ENCODE peak calls at places on chromosome 4, in ten cellular contexts. One of them, this sample, is unnamed.

GRCh38 chr4:154707877-154708276 is 35.9 kb upstream of the LRAT start:
- DNase-seq in H54: no peak
- DNase-seq in MCF 10A: peak; percentile 13
- DNase-seq in hippocampal formation: no peak
- DNase-seq in left lobe of liver: no peak
- DNase-seq in EL: no peak
- DNase-seq in globus pallidus: peak; percentile 68
- DNase-seq in heart right ventricle: no peak
- DNase-seq in activated naive CD4-positive, alpha-beta T cell treated with anti-CD3 and anti-CD28 coated beads for 36 hours: no peak
- DNase-seq in glutamatergic neuron: no peak
- DNase-seq in this sample: peak; percentile 85

GRCh38 chr4:41598580-41598979 is 60.6 kb downstream of the LIMCH1 start:
- DNase-seq in hippocampal formation: no peak
- DNase-seq in heart right ventricle: no peak
- DNase-seq in H54: no peak
- DNase-seq in glutamatergic neuron: no peak
- DNase-seq in left lobe of liver: no peak
- DNase-seq in globus pallidus: no peak
- DNase-seq in activated naive CD4-positive, alpha-beta T cell treated with anti-CD3 and anti-CD28 coated beads for 36 hours: no peak
- DNase-seq in MCF 10A: peak; percentile 38
- DNase-seq in EL: no peak
- DNase-seq in this sample: no peak

GRCh38 chr4:185213829-185214228 is 4.4 kb downstream of the SNX25 start:
- DNase-seq in H54: no peak
- DNase-seq in globus pallidus: no peak
- DNase-seq in EL: no peak
- DNase-seq in hippocampal formation: no peak
- DNase-seq in MCF 10A: no peak
- DNase-seq in activated naive CD4-positive, alpha-beta T cell treated with anti-CD3 and anti-CD28 coated beads for 36 hours: no peak
- DNase-seq in glutamatergic neuron: no peak
- DNase-seq in left lobe of liver: no peak
- DNase-seq in heart right ventricle: no peak
- DNase-seq in this sample: no peak

GRCh38 chr4:65450899-65451298 is 219.4 kb downstream of the EPHA5 start:
- DNase-seq in left lobe of liver: no peak
- DNase-seq in globus pallidus: no peak
- DNase-seq in glutamatergic neuron: no peak
- DNase-seq in EL: no peak
- DNase-seq in activated naive CD4-positive, alpha-beta T cell treated with anti-CD3 and anti-CD28 coated beads for 36 hours: no peak
- DNase-seq in heart right ventricle: no peak
- DNase-seq in MCF 10A: no peak
- DNase-seq in H54: no peak
- DNase-seq in hippocampal formation: no peak
- DNase-seq in this sample: no peak

GRCh38 chr4:139188648-139189416 is 11.8 kb upstream of the ELF2 start:
- DNase-seq in glutamatergic neuron: no peak
- DNase-seq in EL: no peak
- DNase-seq in hippocampal formation: no peak
- DNase-seq in globus pallidus: peak; percentile 56
- DNase-seq in MCF 10A: no peak
- DNase-seq in left lobe of liver: no peak
- DNase-seq in activated naive CD4-positive, alpha-beta T cell treated with anti-CD3 and anti-CD28 coated beads for 36 hours: no peak
- DNase-seq in heart right ventricle: no peak
- DNase-seq in H54: no peak
- DNase-seq in this sample: no peak

GRCh38 chr4:108168213-108168671 is 490 bp downstream of the LEF1 start:
- DNase-seq in MCF 10A: no peak
- DNase-seq in glutamatergic neuron: no peak
- DNase-seq in hippocampal formation: no peak
- DNase-seq in left lobe of liver: no peak
- DNase-seq in H54: no peak
- DNase-seq in heart right ventricle: no peak
- DNase-seq in globus pallidus: no peak
- DNase-seq in EL: no peak
- DNase-seq in activated naive CD4-positive, alpha-beta T cell treated with anti-CD3 and anti-CD28 coated beads for 36 hours: no peak
- DNase-seq in this sample: peak; percentile 11

GRCh38 chr4:29805871-29806480 is 914.2 kb upstream of the PCDH7 start:
- DNase-seq in H54: no peak
- DNase-seq in activated naive CD4-positive, alpha-beta T cell treated with anti-CD3 and anti-CD28 coated beads for 36 hours: no peak
- DNase-seq in left lobe of liver: no peak
- DNase-seq in MCF 10A: no peak
- DNase-seq in glutamatergic neuron: no peak
- DNase-seq in globus pallidus: no peak
- DNase-seq in EL: no peak
- DNase-seq in heart right ventricle: no peak
- DNase-seq in hippocampal formation: no peak
- DNase-seq in this sample: no peak

GRCh38 chr4:159171287-159171686 is 68.4 kb downstream of the RAPGEF2 start:
- DNase-seq in glutamatergic neuron: no peak
- DNase-seq in MCF 10A: peak; percentile 45
- DNase-seq in heart right ventricle: no peak
- DNase-seq in H54: no peak
- DNase-seq in activated naive CD4-positive, alpha-beta T cell treated with anti-CD3 and anti-CD28 coated beads for 36 hours: peak; percentile 45
- DNase-seq in left lobe of liver: no peak
- DNase-seq in EL: no peak
- DNase-seq in globus pallidus: no peak
- DNase-seq in hippocampal formation: no peak
- DNase-seq in this sample: peak; percentile 72

GRCh38 chr4:120132935-120133334 is 66.3 kb upstream of the MAD2L1 start:
- DNase-seq in heart right ventricle: no peak
- DNase-seq in MCF 10A: peak; percentile 3
- DNase-seq in H54: no peak
- DNase-seq in globus pallidus: no peak
- DNase-seq in hippocampal formation: no peak
- DNase-seq in activated naive CD4-positive, alpha-beta T cell treated with anti-CD3 and anti-CD28 coated beads for 36 hours: no peak
- DNase-seq in left lobe of liver: no peak
- DNase-seq in glutamatergic neuron: no peak
- DNase-seq in EL: no peak
- DNase-seq in this sample: peak; percentile 41

GRCh38 chr4:24235609-24236008 is 345.8 kb upstream of the PPARGC1A start:
- DNase-seq in globus pallidus: no peak
- DNase-seq in MCF 10A: no peak
- DNase-seq in activated naive CD4-positive, alpha-beta T cell treated with anti-CD3 and anti-CD28 coated beads for 36 hours: no peak
- DNase-seq in heart right ventricle: no peak
- DNase-seq in glutamatergic neuron: no peak
- DNase-seq in hippocampal formation: no peak
- DNase-seq in EL: no peak
- DNase-seq in H54: no peak
- DNase-seq in left lobe of liver: no peak
- DNase-seq in this sample: peak; percentile 22

GRCh38 chr4:28518781-28519180 is 1658.1 kb downstream of the STIM2 start:
- DNase-seq in H54: no peak
- DNase-seq in glutamatergic neuron: no peak
- DNase-seq in MCF 10A: peak; percentile 1
- DNase-seq in EL: peak; percentile 64
- DNase-seq in globus pallidus: no peak
- DNase-seq in hippocampal formation: no peak
- DNase-seq in left lobe of liver: no peak
- DNase-seq in heart right ventricle: no peak
- DNase-seq in activated naive CD4-positive, alpha-beta T cell treated with anti-CD3 and anti-CD28 coated beads for 36 hours: no peak
- DNase-seq in this sample: peak; percentile 50

GRCh38 chr4:7980036-7980435 is 40.4 kb upstream of the AFAP1 start:
- DNase-seq in left lobe of liver: no peak
- DNase-seq in heart right ventricle: no peak
- DNase-seq in glutamatergic neuron: no peak
- DNase-seq in hippocampal formation: no peak
- DNase-seq in MCF 10A: no peak
- DNase-seq in globus pallidus: no peak
- DNase-seq in H54: no peak
- DNase-seq in activated naive CD4-positive, alpha-beta T cell treated with anti-CD3 and anti-CD28 coated beads for 36 hours: no peak
- DNase-seq in EL: peak; percentile 57
- DNase-seq in this sample: no peak

GRCh38 chr4:24032371-24032989 is 142.6 kb upstream of the PPARGC1A start:
- DNase-seq in glutamatergic neuron: peak; percentile 34
- DNase-seq in H54: peak; percentile 4
- DNase-seq in hippocampal formation: no peak
- DNase-seq in left lobe of liver: no peak
- DNase-seq in MCF 10A: peak; percentile 31
- DNase-seq in EL: peak; percentile 11
- DNase-seq in heart right ventricle: peak; percentile 11
- DNase-seq in globus pallidus: no peak
- DNase-seq in activated naive CD4-positive, alpha-beta T cell treated with anti-CD3 and anti-CD28 coated beads for 36 hours: no peak
- DNase-seq in this sample: peak; percentile 22

GRCh38 chr4:76658231-76659102 is 223.4 kb downstream of the SHROOM3 start:
- DNase-seq in left lobe of liver: no peak
- DNase-seq in H54: no peak
- DNase-seq in EL: peak; percentile 89
- DNase-seq in heart right ventricle: no peak
- DNase-seq in globus pallidus: no peak
- DNase-seq in activated naive CD4-positive, alpha-beta T cell treated with anti-CD3 and anti-CD28 coated beads for 36 hours: no peak
- DNase-seq in glutamatergic neuron: no peak
- DNase-seq in MCF 10A: peak; percentile 47
- DNase-seq in hippocampal formation: no peak
- DNase-seq in this sample: peak; percentile 71

GRCh38 chr4:91826186-91826585 is 477.6 kb upstream of the GRID2 start:
- DNase-seq in activated naive CD4-positive, alpha-beta T cell treated with anti-CD3 and anti-CD28 coated beads for 36 hours: no peak
- DNase-seq in left lobe of liver: no peak
- DNase-seq in EL: no peak
- DNase-seq in glutamatergic neuron: no peak
- DNase-seq in hippocampal formation: no peak
- DNase-seq in heart right ventricle: no peak
- DNase-seq in globus pallidus: no peak
- DNase-seq in MCF 10A: peak; percentile 66
- DNase-seq in H54: peak; percentile 1
- DNase-seq in this sample: peak; percentile 84

GRCh38 chr4:143302526-143302925 is 34.1 kb upstream of the GAB1 start:
- DNase-seq in MCF 10A: no peak
- DNase-seq in glutamatergic neuron: no peak
- DNase-seq in globus pallidus: no peak
- DNase-seq in EL: no peak
- DNase-seq in activated naive CD4-positive, alpha-beta T cell treated with anti-CD3 and anti-CD28 coated beads for 36 hours: no peak
- DNase-seq in left lobe of liver: no peak
- DNase-seq in heart right ventricle: no peak
- DNase-seq in hippocampal formation: no peak
- DNase-seq in H54: no peak
- DNase-seq in this sample: no peak

GRCh38 chr4:17760602-17761001 is 20.8 kb downstream of the FAM184B start:
- DNase-seq in globus pallidus: no peak
- DNase-seq in left lobe of liver: no peak
- DNase-seq in EL: no peak
- DNase-seq in heart right ventricle: no peak
- DNase-seq in glutamatergic neuron: no peak
- DNase-seq in MCF 10A: no peak
- DNase-seq in hippocampal formation: no peak
- DNase-seq in H54: no peak
- DNase-seq in activated naive CD4-positive, alpha-beta T cell treated with anti-CD3 and anti-CD28 coated beads for 36 hours: no peak
- DNase-seq in this sample: no peak

GRCh38 chr4:148030486-148030885 is 298.6 kb downstream of the ARHGAP10 start:
- DNase-seq in glutamatergic neuron: no peak
- DNase-seq in hippocampal formation: no peak
- DNase-seq in MCF 10A: peak; percentile 27
- DNase-seq in H54: no peak
- DNase-seq in EL: peak; percentile 27
- DNase-seq in globus pallidus: no peak
- DNase-seq in activated naive CD4-positive, alpha-beta T cell treated with anti-CD3 and anti-CD28 coated beads for 36 hours: no peak
- DNase-seq in left lobe of liver: no peak
- DNase-seq in heart right ventricle: no peak
- DNase-seq in this sample: peak; percentile 25

GRCh38 chr4:72366601-72367000 is 202.4 kb downstream of the ADAMTS3 start:
- DNase-seq in EL: peak; percentile 14
- DNase-seq in activated naive CD4-positive, alpha-beta T cell treated with anti-CD3 and anti-CD28 coated beads for 36 hours: no peak
- DNase-seq in globus pallidus: no peak
- DNase-seq in left lobe of liver: no peak
- DNase-seq in heart right ventricle: no peak
- DNase-seq in MCF 10A: no peak
- DNase-seq in hippocampal formation: no peak
- DNase-seq in H54: no peak
- DNase-seq in glutamatergic neuron: no peak
- DNase-seq in this sample: no peak

GRCh38 chr4:183434264-183435045 is 10.0 kb upstream of the CDKN2AIP start:
- DNase-seq in heart right ventricle: no peak
- DNase-seq in glutamatergic neuron: no peak
- DNase-seq in hippocampal formation: no peak
- DNase-seq in left lobe of liver: no peak
- DNase-seq in globus pallidus: no peak
- DNase-seq in activated naive CD4-positive, alpha-beta T cell treated with anti-CD3 and anti-CD28 coated beads for 36 hours: no peak
- DNase-seq in H54: no peak
- DNase-seq in EL: no peak
- DNase-seq in MCF 10A: no peak
- DNase-seq in this sample: no peak

GRCh38 chr4:73864365-73864764 is 4.8 kb upstream of the CXCL1 start:
- DNase-seq in heart right ventricle: no peak
- DNase-seq in glutamatergic neuron: no peak
- DNase-seq in H54: no peak
- DNase-seq in MCF 10A: peak; percentile 64
- DNase-seq in left lobe of liver: no peak
- DNase-seq in hippocampal formation: no peak
- DNase-seq in EL: no peak
- DNase-seq in globus pallidus: no peak
- DNase-seq in activated naive CD4-positive, alpha-beta T cell treated with anti-CD3 and anti-CD28 coated beads for 36 hours: no peak
- DNase-seq in this sample: peak; percentile 64

GRCh38 chr4:183097251-183098079 is 1.6 kb upstream of the WWC2 start:
- DNase-seq in globus pallidus: no peak
- DNase-seq in MCF 10A: no peak
- DNase-seq in left lobe of liver: peak; percentile 52
- DNase-seq in glutamatergic neuron: peak; percentile 26
- DNase-seq in heart right ventricle: peak; percentile 16
- DNase-seq in hippocampal formation: no peak
- DNase-seq in H54: no peak
- DNase-seq in EL: no peak
- DNase-seq in activated naive CD4-positive, alpha-beta T cell treated with anti-CD3 and anti-CD28 coated beads for 36 hours: no peak
- DNase-seq in this sample: no peak

This sample was measured in epithelial cell of esophagus.